ENCODE peak calls at places on chromosomes 11 and 22, in four cellular contexts. X, Z, M and I are unnamed samples.

GRCh38 chr11:592501-592900 is 16.2 kb downstream of the PHRF1 start:
- DNase-seq in M (no peak), X (no peak), Z (no peak), I (no peak)

GRCh38 chr11:3165916-3166267 is 782 bp upstream of the OSBPL5 start:
- DNase-seq in M (no peak), Z (no peak), X (no peak), I (no peak)

GRCh38 chr11:88315981-88316441 is 21.5 kb downstream of the CTSC start:
- DNase-seq in M (no peak), X (no peak), Z (no peak), I (no peak)

GRCh38 chr11:62705880-62706831 is 1.1 kb downstream of the BSCL2 start:
- DNase-seq in Z (peak), X (peak), M (peak), I (peak)

GRCh38 chr22:45454260-45454659 is 40.8 kb downstream of the RIBC2 start:
- DNase-seq in Z (no peak), X (no peak), M (no peak), I (no peak)

GRCh38 chr11:66172146-66172545 is 96.3 kb upstream of the RAB1B start:
- DNase-seq in M (no peak), Z (no peak), X (no peak), I (no peak)

GRCh38 chr11:78200061-78200460 is 11.3 kb downstream of the USP35 start:
- DNase-seq in X (peak), Z (no peak), M (no peak), I (no peak)

GRCh38 chr11:57787920-57788716 is 26.5 kb downstream of the CTNND1 start:
- DNase-seq in Z (no peak), M (no peak), X (no peak), I (no peak)